ENCODE peak calls at places on chromosome 19, in eight cellular contexts. L, F, I, W, E, T, A and N are unnamed samples.
A peak's percentile ranks its signal among the peaks of the same experiment; 100 is the strongest.

GRCh38 chr19:39038098-39038497 is 5.7 kb upstream of the FBXO27 start:
- DNase-seq in I (peak; percentile 69), L (peak; percentile 87), W (peak; percentile 15), T (peak; percentile 18), F (no peak), E (peak; percentile 41), A (peak; percentile 39), N (peak; percentile 65)

GRCh38 chr19:39514840-39515550 is at the start of gene SELENOV:
- DNase-seq in T (no peak), L (peak; percentile 87), E (peak; percentile 35), F (no peak), A (no peak), I (no peak), W (peak; percentile 14), N (no peak)

GRCh38 chr19:56508282-56508778 is 675 bp downstream of the ZNF471 start:
- DNase-seq in E (no peak), A (no peak), I (no peak), W (no peak), L (no peak), F (no peak), T (no peak), N (no peak)

GRCh38 chr19:1279782-1280341 is 4.5 kb downstream of the FAM174C start:
- DNase-seq in W (peak; percentile 87), F (peak; percentile 87), I (peak; percentile 79), T (peak; percentile 84), A (peak; percentile 86), L (peak; percentile 89), E (peak; percentile 92), N (peak; percentile 88)

GRCh38 chr19:10450853-10451609 is 30.7 kb downstream of the PDE4A start:
- DNase-seq in L (peak; percentile 51), A (no peak), I (no peak), W (no peak), F (no peak), E (no peak), T (no peak), N (no peak)

GRCh38 chr19:51433092-51433491 is 15.7 kb upstream of the SIGLEC10 start:
- DNase-seq in I (no peak), E (no peak), W (no peak), L (no peak), F (no peak), T (no peak), A (no peak), N (no peak)

GRCh38 chr19:35123573-35123972 is 8.0 kb downstream of the FXYD3 start:
- DNase-seq in L (no peak), I (peak; percentile 56), W (no peak), T (no peak), F (no peak), E (no peak), A (no peak), N (no peak)

GRCh38 chr19:53503126-53503525 is 34.8 kb upstream of the ZNF331 start:
- DNase-seq in L (no peak), A (no peak), F (no peak), T (no peak), E (no peak), I (no peak), W (no peak), N (no peak)

GRCh38 chr19:12783849-12784393 is 7.4 kb upstream of the JUNB start:
- DNase-seq in W (no peak), F (peak; percentile 63), I (peak; percentile 78), L (no peak), E (no peak), T (no peak), A (no peak), N (no peak)

GRCh38 chr19:39351537-39352037 is 9.4 kb downstream of the SAMD4B start:
- DNase-seq in E (no peak), T (no peak), W (no peak), I (no peak), L (no peak), A (no peak), F (no peak), N (no peak)

GRCh38 chr19:19485161-19485997 is 30.0 kb downstream of the TSSK6 start:
- DNase-seq in A (no peak), T (no peak), F (no peak), W (no peak), E (no peak), L (no peak), I (no peak), N (no peak)

GRCh38 chr19:48997972-48998371 is 4.3 kb downstream of the RUVBL2 start:
- DNase-seq in L (peak; percentile 88), E (peak; percentile 83), I (peak; percentile 84), W (peak; percentile 74), A (no peak), T (no peak), F (no peak), N (peak; percentile 73)

GRCh38 chr19:16202320-16203255 is 4.9 kb downstream of the AP1M1 start:
- DNase-seq in A (no peak), T (no peak), I (no peak), L (no peak), E (no peak), F (no peak), W (no peak), N (no peak)

GRCh38 chr19:290539-291521 is at the start of gene PLPP2:
- DNase-seq in A (peak; percentile 91), F (no peak), T (peak; percentile 39), L (peak; percentile 51), I (peak; percentile 91), W (no peak), E (no peak), N (no peak)

GRCh38 chr19:3275583-3276340 is 51.3 kb downstream of the CELF5 start:
- DNase-seq in E (peak; percentile 84), T (peak; percentile 30), L (peak; percentile 97), W (peak; percentile 51), I (peak; percentile 81), F (peak; percentile 68), A (no peak), N (peak; percentile 96)
- TF ChIP-seq CTCF in E (peak; percentile 8), T (no peak), L (peak; percentile 82), W (peak; percentile 57), I (peak; percentile 54), F (no peak), A (no peak), N (no peak)

DNA sequence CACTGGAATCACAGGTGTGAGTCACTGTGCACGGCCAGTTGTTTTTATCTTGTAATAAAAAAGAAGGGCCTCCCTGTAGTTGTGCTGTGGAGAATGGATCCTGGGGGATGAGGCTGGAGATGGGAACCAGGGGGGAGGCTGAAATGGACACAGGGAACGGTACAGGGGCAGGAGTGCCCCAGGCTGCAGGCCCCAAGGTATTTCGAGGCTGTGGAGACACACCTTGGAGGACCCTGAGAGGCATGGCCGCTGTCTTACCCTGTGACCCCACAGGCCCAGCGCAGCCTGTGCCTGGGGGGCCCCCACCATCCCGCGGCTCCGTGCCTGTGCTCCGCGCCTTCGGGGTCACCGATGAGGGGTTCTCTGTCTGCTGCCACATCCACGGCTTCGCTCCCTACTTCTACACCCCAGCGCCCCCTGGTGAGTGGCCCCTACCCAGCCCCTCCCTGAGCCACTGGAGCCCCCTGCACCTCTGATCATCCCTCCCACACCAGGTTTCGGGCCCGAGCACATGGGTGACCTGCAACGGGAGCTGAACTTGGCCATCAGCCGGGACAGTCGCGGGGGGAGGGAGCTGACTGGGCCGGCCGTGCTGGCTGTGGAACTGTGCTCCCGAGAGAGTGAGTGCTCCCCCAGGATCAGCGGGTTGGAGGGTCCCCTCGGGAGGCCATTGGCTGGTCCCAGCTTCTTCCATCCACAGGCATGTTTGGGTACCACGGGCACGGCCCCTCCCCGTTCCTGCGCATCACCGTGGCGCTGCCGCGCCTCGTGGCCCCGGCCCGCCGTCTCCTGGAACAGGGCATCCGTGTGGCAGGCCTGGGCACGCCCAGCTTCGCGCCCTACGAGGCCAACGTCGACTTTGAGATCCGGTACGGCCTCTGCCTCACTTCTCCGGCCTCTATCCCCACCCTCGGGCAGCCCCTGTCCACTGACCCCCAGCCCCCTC is 17.0 kb upstream of the SPIB start:
- DNase-seq in T (no peak), F (no peak), W (no peak), E (no peak), I (no peak), A (no peak), L (no peak), N (no peak)
- TF ChIP-seq CTCF in T (no peak), F (no peak), W (no peak), E (no peak), I (no peak), A (no peak), L (no peak), N (no peak)

GRCh38 chr19:58379276-58379675 is 1.6 kb downstream of the ZNF837 start:
- DNase-seq in A (no peak), T (no peak), F (no peak), L (no peak), W (no peak), E (no peak), I (no peak), N (no peak)

GRCh38 chr19:58382997-58383603 is 2.3 kb upstream of the ZNF837 start:
- DNase-seq in I (no peak), A (no peak), F (no peak), E (no peak), W (no peak), L (no peak), T (no peak), N (no peak)

GRCh38 chr19:58380037-58380735 is 644 bp downstream of the ZNF837 start:
- DNase-seq in F (no peak), T (no peak), A (no peak), E (no peak), L (no peak), I (no peak), W (no peak), N (no peak)

GRCh38 chr19:58381460-58382220 is 810 bp upstream of the ZNF837 start:
- DNase-seq in A (no peak), W (no peak), I (no peak), E (no peak), T (no peak), F (no peak), L (no peak), N (no peak)

GRCh38 chr19:58380736-58381459 is at the start of gene ZNF837:
- DNase-seq in F (peak; percentile 97), I (peak; percentile 99), E (peak; percentile 92), A (peak; percentile 98), W (peak; percentile 92), T (peak; percentile 98), L (peak; percentile 100), N (peak; percentile 100)
- TF ChIP-seq CTCF in F (no peak), I (no peak), E (no peak), A (peak; percentile 25), W (no peak), T (no peak), L (no peak), N (no peak)

GRCh38 chr19:55103190-55103589 is 14.2 kb downstream of the PPP1R12C start:
- DNase-seq in W (no peak), F (no peak), L (no peak), I (no peak), T (no peak), E (no peak), A (no peak), N (no peak)

GRCh38 chr19:55101261-55101660 is 16.2 kb downstream of the PPP1R12C start:
- DNase-seq in L (no peak), F (no peak), W (no peak), A (peak; percentile 53), I (no peak), T (no peak), E (no peak), N (no peak)

GRCh38 chr19:55097864-55098715 is 19.3 kb downstream of the PPP1R12C start:
- DNase-seq in A (no peak), E (no peak), T (no peak), I (no peak), L (no peak), F (no peak), W (no peak), N (no peak)

GRCh38 chr19:55098716-55099556 is 18.5 kb downstream of the PPP1R12C start:
- DNase-seq in W (no peak), F (no peak), L (no peak), I (no peak), A (no peak), T (no peak), E (no peak), N (no peak)

GRCh38 chr19:55099557-55100506 is 17.6 kb downstream of the PPP1R12C start:
- DNase-seq in F (peak; percentile 67), E (peak; percentile 20), A (no peak), W (no peak), T (peak; percentile 16), L (peak; percentile 46), I (peak; percentile 54), N (no peak)
- TF ChIP-seq CTCF in F (no peak), E (no peak), A (peak; percentile 23), W (peak; percentile 31), T (no peak), L (peak; percentile 46), I (no peak), N (peak; percentile 4)